ENCODE peak calls at places on chromosomes 5 and 9, in six cellular contexts. E is CD8-positive, alpha-beta memory T cell; L is body of pancreas; Z is CD4-positive, CD25-positive, alpha-beta regulatory T cell; O is neuronal stem cell; S is uterus. M is an unnamed sample.

GRCh38 chr5:919356-920000 is 26.8 kb downstream of the TRIP13 start:
- DNase-seq in S (no peak), E (no peak), Z (no peak), L (no peak), O (no peak), M (no peak)

GRCh38 chr9:19030899-19031298 is 2.1 kb downstream of the SAXO1 start:
- DNase-seq in O (no peak), S (no peak), L (no peak), E (no peak), Z (no peak), M (no peak)

GRCh38 chr5:131296213-131296672 is 32.4 kb downstream of the CDC42SE2 start:
- DNase-seq in S (no peak), O (no peak), L (no peak), Z (no peak), E (no peak), M (no peak)

GRCh38 chr5:169970911-169971436 is 9.3 kb downstream of the INSYN2B start:
- DNase-seq in O (no peak), L (no peak), E (no peak), S (peak), Z (no peak), M (no peak)

GRCh38 chr9:114080195-114080772 is 2.2 kb upstream of the AMBP start:
- DNase-seq in O (no peak), S (no peak), L (no peak), E (no peak), Z (no peak), M (no peak)

GRCh38 chr5:129481161-129481560 is 21.1 kb downstream of the ADAMTS19 start:
- DNase-seq in Z (no peak), L (no peak), E (no peak), O (no peak), S (no peak), M (no peak)

GRCh38 chr5:98483301-98483700 is 290.2 kb upstream of the RGMB start:
- DNase-seq in E (no peak), L (no peak), S (no peak), Z (no peak), O (no peak), M (no peak)

GRCh38 chr9:74361508-74361907 is 135.6 kb upstream of the RORB start:
- DNase-seq in Z (no peak), L (no peak), S (no peak), O (no peak), E (no peak), M (no peak)

GRCh38 chr9:16726023-16726422 is 144.4 kb downstream of the BNC2 start:
- DNase-seq in O (no peak), E (no peak), L (no peak), S (no peak), Z (no peak), M (no peak)

GRCh38 chr9:92974161-92974661 is 26.9 kb downstream of the FGD3 start:
- DNase-seq in L (peak), S (no peak), Z (no peak), O (no peak), E (no peak), M (no peak)

GRCh38 chr5:127863161-127863560 is 160.0 kb downstream of the CCDC192 start:
- DNase-seq in L (no peak), S (no peak), E (no peak), O (no peak), Z (no peak), M (no peak)

GRCh38 chr5:31122998-31123950 is 70.2 kb upstream of the CDH6 start:
- DNase-seq in O (no peak), E (no peak), Z (no peak), S (no peak), L (no peak), M (no peak)

GRCh38 chr9:102975246-102975645 is 19.9 kb upstream of the CYLC2 start:
- DNase-seq in S (no peak), O (no peak), L (no peak), E (no peak), Z (no peak), M (no peak)

GRCh38 chr5:33067291-33067690 is 356.2 kb downstream of the NPR3 start:
- DNase-seq in O (no peak), L (no peak), Z (no peak), S (no peak), E (no peak), M (no peak)

GRCh38 chr9:89549031-89549644 is 51.2 kb upstream of the SEMA4D start:
- DNase-seq in L (peak), O (peak), S (peak), E (peak), Z (peak), M (peak)

GRCh38 chr9:111386386-111386785 is 56.4 kb upstream of the OR2K2 start:
- DNase-seq in O (no peak), E (no peak), L (no peak), Z (no peak), S (no peak), M (no peak)

GRCh38 chr9:83538172-83538889 is at the start of gene FRMD3:
- DNase-seq in L (peak), O (peak), S (peak), Z (peak), E (no peak), M (peak)

GRCh38 chr9:4548796-4549725 is 58.8 kb downstream of the SLC1A1 start:
- DNase-seq in S (peak), E (no peak), O (peak), L (no peak), Z (no peak), M (peak)

GRCh38 chr5:150138551-150139265 is 16.9 kb downstream of the PDGFRB start:
- DNase-seq in S (peak), Z (no peak), O (peak), L (peak), E (no peak), M (no peak)
- H3K4me3 ChIP-seq in S (no peak), Z (no peak), O (no peak), L (no peak), E (no peak), M (no peak)

DNA sequence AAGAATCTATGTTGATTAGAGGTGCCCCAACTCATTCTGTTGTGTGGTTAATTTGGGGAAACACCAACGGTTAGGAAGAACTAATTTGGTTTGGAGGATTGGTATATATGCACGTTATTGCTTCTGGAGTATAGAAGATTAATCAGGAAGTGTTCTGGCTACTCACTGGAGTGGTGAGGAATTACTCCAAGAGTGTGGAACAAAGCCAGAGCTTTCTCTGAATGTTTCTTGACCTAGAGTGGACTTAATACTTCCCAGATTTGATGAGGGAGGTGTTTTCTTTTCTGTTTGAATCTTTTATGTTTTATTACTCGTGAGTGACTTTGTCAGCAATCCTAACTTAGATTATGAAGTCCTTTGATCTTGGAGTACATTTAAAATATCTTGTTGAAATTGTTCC is 163.6 kb downstream of the MAN2A1 start:
- DNase-seq in L (no peak), Z (no peak), O (no peak), E (no peak), S (no peak), M (no peak)
- H3K27ac ChIP-seq in L (no peak), Z (peak), O (no peak), E (no peak), S (no peak), M (no peak)

GRCh38 chr5:119275146-119275872 is 80.5 kb upstream of the TNFAIP8 start:
- DNase-seq in O (no peak), E (no peak), Z (no peak), S (no peak), L (no peak), M (no peak)
- H3K4me3 ChIP-seq in O (no peak), E (peak), Z (peak), S (no peak), L (no peak), M (no peak)

GRCh38 chr9:137049544-137050449 is 3.8 kb upstream of the NPDC1 start:
- DNase-seq in S (no peak), Z (peak), L (peak), O (peak), E (peak), M (peak)
- H3K27ac ChIP-seq in S (no peak), Z (no peak), L (no peak), O (no peak), E (no peak), M (no peak)

DNA sequence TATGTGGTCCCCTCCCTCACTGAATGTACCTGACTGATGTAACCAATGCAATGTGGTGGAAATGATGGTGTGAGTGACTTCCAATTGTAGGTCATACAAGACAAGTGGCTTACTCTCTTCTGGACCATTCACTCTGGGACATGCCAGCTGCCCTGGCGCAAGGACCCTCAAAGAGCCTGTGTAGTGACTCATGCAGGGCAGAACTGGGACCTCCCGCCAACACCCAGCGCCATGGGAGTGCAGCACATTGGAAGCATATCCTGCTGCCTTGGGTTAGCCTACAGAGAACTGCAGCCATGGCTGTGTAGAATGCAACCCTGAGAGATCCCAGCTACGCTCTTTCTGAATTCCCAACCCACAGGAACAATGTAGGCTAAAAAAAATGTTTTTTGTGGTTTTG is 90.0 kb upstream of the PANK3 start:
- DNase-seq in Z (no peak), O (no peak), L (no peak), S (no peak), E (no peak), M (no peak)
- H3K4me3 ChIP-seq in Z (no peak), O (no peak), L (no peak), S (no peak), E (no peak), M (no peak)

GRCh38 chr9:133059623-133060022 is 2.2 kb upstream of the CEL start:
- DNase-seq in S (no peak), E (no peak), L (peak), O (no peak), Z (peak), M (no peak)
- H3K27ac ChIP-seq in S (no peak), E (no peak), L (peak), O (no peak), Z (no peak), M (no peak)

GRCh38 chr5:141354900-141355469 is at the start of gene PCDHGA4:
- DNase-seq in S (no peak), L (no peak), E (no peak), Z (no peak), O (no peak), M (no peak)
- H3K4me3 ChIP-seq in S (no peak), L (no peak), E (no peak), Z (peak), O (no peak), M (peak)

GRCh38 chr9:77163889-77164288 is 13.4 kb upstream of the VPS13A start:
- DNase-seq in S (no peak), O (no peak), Z (no peak), L (no peak), E (no peak), M (no peak)
- H3K27ac ChIP-seq in S (no peak), O (no peak), Z (no peak), L (no peak), E (no peak), M (no peak)

DNA sequence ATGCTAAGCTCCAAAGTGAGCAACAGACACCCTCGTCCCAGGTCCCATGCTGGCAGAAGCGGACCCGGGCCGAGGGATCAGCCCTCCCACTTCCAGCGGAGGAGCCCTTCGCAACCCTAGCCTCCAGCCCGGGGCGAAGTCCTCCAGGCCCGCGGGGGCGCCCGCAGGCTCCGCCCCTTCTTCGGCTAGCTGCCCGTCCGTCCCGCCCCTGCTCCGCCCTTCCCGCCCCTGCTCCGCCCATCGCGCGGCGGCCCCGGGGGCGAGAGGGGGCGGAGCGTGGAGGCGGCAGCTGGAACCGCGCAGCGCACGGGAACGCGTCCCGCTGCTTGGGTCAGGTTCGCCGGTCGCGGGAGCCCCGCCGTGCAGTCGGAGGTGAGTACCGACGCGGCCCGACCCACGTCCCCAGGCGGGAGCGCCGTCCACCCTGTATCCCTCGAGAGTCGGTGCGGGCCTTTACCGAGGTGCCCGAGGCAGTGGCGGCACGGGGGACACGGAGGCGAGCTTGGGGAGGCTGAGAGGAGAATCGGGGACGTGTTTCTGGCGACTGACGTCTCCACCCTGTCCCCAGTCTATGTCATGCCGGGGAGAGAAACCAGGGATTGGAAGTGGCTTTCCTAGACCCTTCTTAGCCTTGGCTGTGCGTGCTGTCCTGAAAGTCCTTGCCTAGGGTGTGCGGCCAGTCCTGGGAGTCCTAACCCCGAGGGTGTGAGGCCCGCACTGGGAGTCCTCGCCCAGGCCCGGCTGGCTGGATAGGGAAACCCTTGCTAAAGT is at the start of gene ACO1:
- DNase-seq in O (peak), Z (peak), S (peak), L (peak), E (peak), M (peak)
- H3K4me3 ChIP-seq in O (peak), Z (peak), S (peak), L (peak), E (peak), M (peak)

M was measured in transverse colon.